ENCODE peak calls at places on chromosomes 12 and 14, in six cellular contexts. Q is transverse colon, O is Panc1, R is sigmoid colon, Z is cardiac muscle cell, I is tibial nerve. D is an unnamed sample.
A peak's percentile ranks its signal among the peaks of the same experiment; 100 is the strongest.

GRCh38 chr14:60616326-60617044 is 32.8 kb downstream of the SIX1 start:
- DNase-seq in O (no peak), R (no peak), I (no peak), Q (no peak), Z (no peak), D (no peak)

GRCh38 chr14:104135904-104136471 is 2.4 kb upstream of the KIF26A start:
- DNase-seq in O (no peak), R (no peak), Q (no peak), Z (peak; percentile 48), I (no peak), D (no peak)

GRCh38 chr14:52833891-52834290 is 42.5 kb upstream of the GNPNAT1 start:
- DNase-seq in O (no peak), R (no peak), I (no peak), Z (no peak), Q (no peak), D (no peak)

GRCh38 chr12:13504736-13505135 is 308.2 kb downstream of the EMP1 start:
- DNase-seq in Q (no peak), R (no peak), O (no peak), Z (no peak), I (no peak), D (no peak)

GRCh38 chr14:104510794-104511611 is 68.6 kb upstream of the C14orf180 start:
- DNase-seq in O (no peak), I (no peak), Z (no peak), Q (no peak), R (no peak), D (peak; percentile 95)

GRCh38 chr12:126156806-126157574 is 1091.8 kb downstream of the AACS start:
- DNase-seq in Q (no peak), R (no peak), Z (no peak), O (no peak), I (no peak), D (no peak)

GRCh38 chr12:49609875-49610154 is 4.4 kb upstream of the FAM186B start:
- DNase-seq in Q (no peak), I (no peak), R (no peak), Z (no peak), O (no peak), D (no peak)

GRCh38 chr12:130224613-130225012 is 62.3 kb downstream of the FZD10 start:
- DNase-seq in Z (no peak), R (no peak), I (no peak), Q (no peak), O (no peak), D (no peak)

GRCh38 chr14:104746951-104747481 is 5.9 kb upstream of the SIVA1 start:
- DNase-seq in O (no peak), I (no peak), Z (no peak), R (peak; percentile 90), Q (peak; percentile 58), D (no peak)

GRCh38 chr14:34912182-34912581 is 37.0 kb upstream of the BAZ1A start:
- DNase-seq in Z (no peak), Q (no peak), O (no peak), R (no peak), I (no peak), D (no peak)

GRCh38 chr12:27236498-27236897 is 7.6 kb upstream of the STK38L start:
- DNase-seq in I (no peak), Q (no peak), O (no peak), Z (no peak), R (no peak), D (no peak)

GRCh38 chr12:53468286-53468685 is 16.4 kb downstream of the PCBP2 start:
- DNase-seq in I (no peak), R (no peak), Z (no peak), O (no peak), Q (no peak), D (no peak)

GRCh38 chr12:53474077-53474476 is 22.2 kb downstream of the PCBP2 start:
- DNase-seq in R (no peak), O (no peak), Q (no peak), I (no peak), Z (no peak), D (no peak)

GRCh38 chr12:53474819-53475218 is 22.9 kb downstream of the PCBP2 start:
- DNase-seq in O (no peak), Z (no peak), R (no peak), Q (no peak), I (no peak), D (no peak)

GRCh38 chr12:53467880-53468279 is 16.0 kb downstream of the PCBP2 start:
- DNase-seq in R (no peak), I (no peak), Z (no peak), Q (no peak), O (no peak), D (no peak)

GRCh38 chr12:53472183-53472582 is 20.3 kb downstream of the PCBP2 start:
- DNase-seq in R (no peak), O (no peak), I (no peak), Q (no peak), Z (no peak), D (no peak)
- H3K27ac ChIP-seq in R (no peak overlapping the region), O (no peak overlapping the region), I (no peak overlapping the region), Q (no peak overlapping the region), Z (peak overlapping the region; percentile 41), D (no peak overlapping the region)

GRCh38 chr12:11767029-11767724 is 117.7 kb downstream of the ETV6 start:
- DNase-seq in R (no peak), Z (no peak), Q (no peak), I (no peak), O (no peak), D (no peak)
- H3K4me3 ChIP-seq in R (no peak overlapping the region), Z (no peak overlapping the region), Q (no peak overlapping the region), I (no peak overlapping the region), O (no peak overlapping the region), D (no peak overlapping the region)

DNA sequence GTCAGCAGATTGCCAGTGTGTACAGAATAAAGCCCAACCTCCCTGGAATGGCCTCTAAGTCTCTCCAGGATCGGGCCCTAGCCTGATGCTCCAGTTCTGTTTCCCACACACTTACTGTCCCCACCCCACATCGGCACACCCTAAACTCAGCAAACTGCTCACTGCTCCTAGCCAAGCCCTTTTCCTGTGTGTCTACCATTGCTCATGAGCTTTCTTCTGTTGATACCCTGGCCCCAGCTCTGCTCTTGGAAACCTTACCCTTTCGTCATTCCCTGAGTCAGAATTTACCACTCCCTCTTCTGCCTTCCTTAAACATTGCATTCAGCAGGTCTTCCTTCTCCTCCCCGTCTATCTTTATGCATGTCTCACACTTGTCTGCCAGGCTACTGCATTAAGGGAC is 158.9 kb downstream of the TMX1 start:
- DNase-seq in R (no peak), O (no peak), Q (no peak), Z (no peak), I (no peak), D (no peak)
- TF ChIP-seq CTCF in R (no peak), O (no peak), Q (no peak), Z (no peak), I (no peak), D (no peak)

GRCh38 chr12:101782544-101782855 is 43.2 kb upstream of the SYCP3 start:
- DNase-seq in R (no peak), Q (no peak), Z (no peak), I (no peak), O (no peak), D (no peak)
- H3K27ac ChIP-seq in R (no peak overlapping the region), Q (no peak overlapping the region), Z (no peak overlapping the region), I (no peak overlapping the region), O (no peak overlapping the region), D (no peak overlapping the region)

DNA sequence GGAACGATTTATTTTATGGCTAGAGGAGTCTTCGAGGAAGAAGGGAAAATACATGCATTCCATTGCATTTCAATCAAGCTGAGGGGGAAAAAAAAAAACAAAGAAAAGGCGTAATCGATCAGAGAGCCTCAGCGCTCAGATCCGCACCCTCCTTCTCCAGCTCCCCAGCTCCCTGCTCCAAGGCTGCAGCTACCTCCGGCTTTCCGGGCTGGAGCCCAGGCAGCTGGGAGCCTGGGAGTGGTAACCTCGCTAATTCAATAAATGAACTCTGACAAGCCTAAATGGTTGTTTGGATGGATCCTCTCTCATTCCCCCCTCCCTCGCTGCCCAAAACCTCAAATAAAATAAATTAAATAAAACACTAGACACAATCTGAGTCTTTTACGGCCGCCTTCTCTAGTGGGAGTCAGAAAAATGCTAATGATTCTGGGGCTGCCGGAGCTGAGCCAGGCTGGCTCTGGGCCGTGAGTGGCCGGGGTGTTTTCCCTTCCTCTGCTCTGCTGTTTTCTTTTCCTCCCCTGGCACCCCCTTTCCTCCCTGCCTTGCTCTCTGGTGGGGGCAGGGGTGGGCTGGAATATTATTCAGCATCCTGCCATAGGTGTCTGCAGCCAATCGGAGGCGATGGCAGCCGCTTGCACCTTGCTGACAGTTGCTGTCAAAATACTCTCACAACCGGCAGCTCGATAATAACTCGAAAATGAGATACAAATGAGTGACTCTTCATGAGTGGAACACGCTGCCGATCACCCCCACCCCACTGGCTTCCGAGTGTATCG is 76.1 kb downstream of the RBM19 start:
- DNase-seq in R (no peak), O (no peak), Q (no peak), I (no peak), Z (no peak), D (no peak)
- H3K4me3 ChIP-seq in R (no peak overlapping the region), O (no peak overlapping the region), Q (no peak overlapping the region), I (no peak overlapping the region), Z (no peak overlapping the region), D (peak overlapping the region; percentile 51)

DNA sequence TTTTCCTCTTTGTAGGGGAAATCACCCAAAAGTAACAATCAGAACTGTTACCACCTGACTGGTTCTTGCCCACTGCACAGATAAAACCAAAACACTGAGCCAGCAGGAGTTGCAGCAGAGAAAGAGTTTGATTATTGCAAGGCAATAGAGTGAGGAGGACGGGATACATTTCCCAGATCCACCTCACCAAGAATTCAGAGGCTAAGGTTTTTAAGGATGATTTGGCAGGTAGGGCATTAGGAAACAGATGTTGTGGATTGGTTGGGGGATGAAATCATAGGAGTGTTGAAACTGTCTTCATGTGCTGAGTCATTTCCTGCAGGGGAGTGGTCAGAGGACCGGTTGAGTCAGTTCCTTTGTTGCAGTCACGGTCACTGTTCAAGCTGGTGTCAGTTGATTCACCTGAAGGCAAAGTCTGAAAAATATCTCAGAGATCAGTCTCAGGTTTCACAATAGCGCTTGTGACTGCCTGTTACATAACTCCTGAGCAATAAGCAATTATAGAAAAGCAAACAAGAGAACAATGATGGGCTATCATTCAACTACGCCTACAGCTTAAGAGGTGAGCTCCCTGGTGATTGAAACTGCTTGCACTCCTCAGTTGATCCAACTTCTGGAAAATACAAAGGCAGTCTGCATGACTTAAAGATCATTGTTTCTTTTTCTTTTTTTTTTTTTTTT is 20.3 kb upstream of the AMN1 start:
- DNase-seq in O (peak; percentile 98), R (no peak), Z (no peak), I (peak; percentile 53), Q (peak; percentile 86), D (no peak)
- TF ChIP-seq CTCF in O (no peak), R (no peak), Z (no peak), I (no peak), Q (no peak), D (no peak)

GRCh38 chr12:116406529-116406928 is 129.0 kb upstream of the MED13L start:
- DNase-seq in Q (peak; percentile 69), I (peak; percentile 94), Z (peak; percentile 69), R (peak; percentile 95), O (no peak), D (no peak)
- H3K27ac ChIP-seq in Q (peak overlapping the region; percentile 15), I (no peak overlapping the region), Z (peak overlapping the region; percentile 0), R (no peak overlapping the region), O (peak overlapping the region; percentile 76), D (no peak overlapping the region)

DNA sequence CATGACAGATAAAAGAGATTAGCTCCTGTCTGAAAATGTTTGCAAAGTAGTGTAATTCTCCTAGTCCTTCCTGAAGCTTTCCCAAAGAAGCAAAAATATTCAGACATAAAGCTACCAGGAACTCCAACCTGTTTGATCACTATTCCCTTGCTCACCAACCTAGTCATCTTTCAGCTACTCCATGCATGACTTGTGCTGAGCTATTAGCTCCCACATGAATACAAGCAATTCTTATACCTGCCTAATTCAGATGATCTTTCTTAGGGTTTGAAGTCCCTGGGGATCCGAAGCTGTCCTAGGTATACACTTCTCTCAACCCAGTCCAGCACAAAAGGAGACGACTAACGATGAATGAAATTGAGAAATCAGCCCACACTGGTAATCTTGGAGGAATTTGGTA is 691 bp upstream of the PTGR2 start:
- DNase-seq in O (no peak), Q (no peak), I (no peak), Z (no peak), R (no peak), D (no peak)
- H3K4me3 ChIP-seq in O (peak overlapping the region; percentile 67), Q (peak overlapping the region; percentile 50), I (no peak overlapping the region), Z (peak overlapping the region; percentile 51), R (peak overlapping the region; percentile 61), D (peak overlapping the region; percentile 81)

D was measured in dorsolateral prefrontal cortex.